ENCODE peak calls at places on chromosomes 12 and 14, in six cellular contexts. Z is AG08395; R is NCI-H1436; W is HCT116; Q is progenitor cell of endocrine pancreas; L is activated CD8-positive, alpha-beta memory T cell treated with anti-CD3 and anti-CD28 coated beads for 1 hour. S is an unnamed sample.

GRCh38 chr12:78672033-78672432 is 192.5 kb upstream of the SYT1 start:
- DNase-seq in Z (no peak), R (no peak), W (no peak), Q (no peak), L (no peak), S (no peak)

GRCh38 chr12:88634008-88634407 is 53.7 kb upstream of the KITLG start:
- DNase-seq in Z (no peak), R (no peak), W (no peak), Q (no peak), L (no peak), S (no peak)

GRCh38 chr14:23365353-23366162 is 586 bp upstream of the EFS start:
- DNase-seq in Z (no peak), R (no peak), W (no peak), Q (peak), L (no peak), S (no peak)

GRCh38 chr12:3490848-3491382 is at the start of gene PRMT8:
- DNase-seq in Z (no peak), R (no peak), W (no peak), Q (peak), L (no peak), S (no peak)

GRCh38 chr12:12938541-12938940 is 13.4 kb downstream of the GPRC5D start:
- DNase-seq in Z (no peak), R (no peak), W (no peak), Q (no peak), L (no peak), S (no peak)

GRCh38 chr14:51552275-51552674 is 99.4 kb upstream of the FRMD6 start:
- DNase-seq in Z (no peak), R (no peak), W (no peak), Q (no peak), L (no peak), S (no peak)

GRCh38 chr12:15851919-15852318 is 30.3 kb upstream of the STRAP start:
- DNase-seq in Z (no peak), R (no peak), W (no peak), Q (no peak), L (no peak), S (no peak)

GRCh38 chr12:110825530-110825929 is 21.3 kb upstream of the CCDC63 start:
- DNase-seq in Z (no peak), R (no peak), W (no peak), Q (no peak), L (no peak), S (no peak)

GRCh38 chr14:71918955-71919354 is 13.3 kb upstream of the RGS6 start:
- DNase-seq in Z (no peak), R (no peak), W (no peak), Q (no peak), L (no peak), S (no peak)

GRCh38 chr12:83261998-83262397 is 575.3 kb downstream of the TMTC2 start:
- DNase-seq in Z (no peak), R (no peak), W (peak), Q (no peak), L (no peak), S (no peak)

GRCh38 chr12:46223047-46223446 is 45.8 kb downstream of the SLC38A1 start:
- DNase-seq in Z (no peak), R (no peak), W (no peak), Q (no peak), L (no peak), S (no peak)

GRCh38 chr14:63633801-63634200 is 7.9 kb downstream of the WDR89 start:
- DNase-seq in Z (no peak), R (no peak), W (no peak), Q (no peak), L (no peak), S (no peak)

GRCh38 chr12:71639341-71639760 is 24.3 kb downstream of the ZFC3H1 start:
- DNase-seq in Z (no peak), R (no peak), W (no peak), Q (no peak), L (no peak), S (no peak)

GRCh38 chr14:36580141-36580855 is 2.1 kb downstream of the NKX2-8 start:
- DNase-seq in Z (no peak), R (no peak), W (no peak), Q (no peak), L (no peak), S (no peak)

GRCh38 chr14:104294628-104294982 is 156.2 kb downstream of the KIF26A start:
- DNase-seq in Z (no peak), R (no peak), W (no peak), Q (no peak), L (no peak), S (no peak)